ENCODE peak calls at places on chromosome 7, in ten cellular contexts. One of them, this sample, is unnamed.

GRCh38 chr7:128188396-128189230 is 52.5 kb upstream of the LEP start:
- DNase-seq in CD8-positive, alpha-beta T cell: no peak
- DNase-seq in osteocyte: no peak
- DNase-seq in glutamatergic neuron: no peak
- DNase-seq in colonic mucosa: no peak
- DNase-seq in GM13976: no peak
- DNase-seq in AG04450: no peak
- DNase-seq in cardiac muscle cell: no peak
- DNase-seq in choroid plexus epithelial cell: no peak
- DNase-seq in RWPE2: peak
- DNase-seq in this sample: no peak

GRCh38 chr7:12771378-12771877 is 84.0 kb downstream of the ARL4A start:
- DNase-seq in CD8-positive, alpha-beta T cell: no peak
- DNase-seq in osteocyte: no peak
- DNase-seq in glutamatergic neuron: peak
- DNase-seq in colonic mucosa: peak
- DNase-seq in GM13976: no peak
- DNase-seq in AG04450: no peak
- DNase-seq in cardiac muscle cell: peak
- DNase-seq in choroid plexus epithelial cell: peak
- DNase-seq in RWPE2: no peak
- DNase-seq in this sample: no peak

GRCh38 chr7:55733584-55733983 is 129.0 kb downstream of the SEPTIN14 start:
- DNase-seq in CD8-positive, alpha-beta T cell: no peak
- DNase-seq in osteocyte: no peak
- DNase-seq in glutamatergic neuron: no peak
- DNase-seq in colonic mucosa: no peak
- DNase-seq in GM13976: no peak
- DNase-seq in AG04450: no peak
- DNase-seq in cardiac muscle cell: peak
- DNase-seq in choroid plexus epithelial cell: peak
- DNase-seq in RWPE2: no peak
- DNase-seq in this sample: no peak

GRCh38 chr7:88111136-88111748 is 108.6 kb downstream of the SRI start:
- DNase-seq in CD8-positive, alpha-beta T cell: no peak
- DNase-seq in osteocyte: no peak
- DNase-seq in glutamatergic neuron: no peak
- DNase-seq in colonic mucosa: no peak
- DNase-seq in GM13976: peak
- DNase-seq in AG04450: no peak
- DNase-seq in cardiac muscle cell: peak
- DNase-seq in choroid plexus epithelial cell: peak
- DNase-seq in RWPE2: no peak
- DNase-seq in this sample: peak

GRCh38 chr7:77794000-77794399 is 4.2 kb downstream of the TMEM60 start:
- DNase-seq in CD8-positive, alpha-beta T cell: no peak
- DNase-seq in osteocyte: no peak
- DNase-seq in glutamatergic neuron: no peak
- DNase-seq in colonic mucosa: no peak
- DNase-seq in GM13976: no peak
- DNase-seq in AG04450: no peak
- DNase-seq in cardiac muscle cell: no peak
- DNase-seq in choroid plexus epithelial cell: no peak
- DNase-seq in RWPE2: no peak
- DNase-seq in this sample: no peak

GRCh38 chr7:19560111-19560883 is 148.5 kb downstream of the POLR1F start:
- DNase-seq in CD8-positive, alpha-beta T cell: no peak
- DNase-seq in osteocyte: no peak
- DNase-seq in glutamatergic neuron: no peak
- DNase-seq in colonic mucosa: no peak
- DNase-seq in GM13976: no peak
- DNase-seq in AG04450: no peak
- DNase-seq in cardiac muscle cell: peak
- DNase-seq in choroid plexus epithelial cell: peak
- DNase-seq in RWPE2: no peak
- DNase-seq in this sample: no peak

GRCh38 chr7:18906901-18907300 is 210.5 kb downstream of the TWIST1 start:
- DNase-seq in CD8-positive, alpha-beta T cell: no peak
- DNase-seq in osteocyte: no peak
- DNase-seq in glutamatergic neuron: no peak
- DNase-seq in colonic mucosa: no peak
- DNase-seq in GM13976: no peak
- DNase-seq in AG04450: no peak
- DNase-seq in cardiac muscle cell: no peak
- DNase-seq in choroid plexus epithelial cell: peak
- DNase-seq in RWPE2: no peak
- DNase-seq in this sample: no peak

GRCh38 chr7:23105086-23105643 is 420 bp upstream of the KLHL7 start:
- DNase-seq in CD8-positive, alpha-beta T cell: no peak
- DNase-seq in osteocyte: no peak
- DNase-seq in glutamatergic neuron: no peak
- DNase-seq in colonic mucosa: no peak
- DNase-seq in GM13976: peak
- DNase-seq in AG04450: no peak
- DNase-seq in cardiac muscle cell: no peak
- DNase-seq in choroid plexus epithelial cell: peak
- DNase-seq in RWPE2: no peak
- DNase-seq in this sample: peak

GRCh38 chr7:133573554-133574265 is 320.8 kb downstream of the EXOC4 start:
- DNase-seq in CD8-positive, alpha-beta T cell: no peak
- DNase-seq in osteocyte: no peak
- DNase-seq in glutamatergic neuron: no peak
- DNase-seq in colonic mucosa: no peak
- DNase-seq in GM13976: no peak
- DNase-seq in AG04450: no peak
- DNase-seq in cardiac muscle cell: no peak
- DNase-seq in choroid plexus epithelial cell: no peak
- DNase-seq in RWPE2: no peak
- DNase-seq in this sample: no peak

GRCh38 chr7:137241655-137242054 is 101.9 kb downstream of the PTN start:
- DNase-seq in CD8-positive, alpha-beta T cell: no peak
- DNase-seq in osteocyte: no peak
- DNase-seq in glutamatergic neuron: no peak
- DNase-seq in colonic mucosa: no peak
- DNase-seq in GM13976: no peak
- DNase-seq in AG04450: no peak
- DNase-seq in cardiac muscle cell: no peak
- DNase-seq in choroid plexus epithelial cell: no peak
- DNase-seq in RWPE2: no peak
- DNase-seq in this sample: no peak

GRCh38 chr7:37117261-37117660 is 331.4 kb downstream of the ELMO1 start:
- DNase-seq in CD8-positive, alpha-beta T cell: no peak
- DNase-seq in osteocyte: no peak
- DNase-seq in glutamatergic neuron: no peak
- DNase-seq in colonic mucosa: no peak
- DNase-seq in GM13976: no peak
- DNase-seq in AG04450: no peak
- DNase-seq in cardiac muscle cell: no peak
- DNase-seq in choroid plexus epithelial cell: no peak
- DNase-seq in RWPE2: no peak
- DNase-seq in this sample: no peak

GRCh38 chr7:40297741-40298311 is 163.0 kb downstream of the SUGCT start:
- DNase-seq in CD8-positive, alpha-beta T cell: no peak
- DNase-seq in osteocyte: no peak
- DNase-seq in glutamatergic neuron: no peak
- DNase-seq in colonic mucosa: no peak
- DNase-seq in GM13976: no peak
- DNase-seq in AG04450: no peak
- DNase-seq in cardiac muscle cell: peak
- DNase-seq in choroid plexus epithelial cell: peak
- DNase-seq in RWPE2: no peak
- DNase-seq in this sample: no peak

GRCh38 chr7:108497082-108497725 is 28.7 kb downstream of the PNPLA8 start:
- DNase-seq in CD8-positive, alpha-beta T cell: peak
- DNase-seq in osteocyte: no peak
- DNase-seq in glutamatergic neuron: peak
- DNase-seq in colonic mucosa: peak
- DNase-seq in GM13976: peak
- DNase-seq in AG04450: peak
- DNase-seq in cardiac muscle cell: peak
- DNase-seq in choroid plexus epithelial cell: peak
- DNase-seq in RWPE2: no peak
- DNase-seq in this sample: peak

GRCh38 chr7:6443372-6443941 is 4.3 kb downstream of the DAGLB start:
- DNase-seq in CD8-positive, alpha-beta T cell: no peak
- DNase-seq in osteocyte: no peak
- DNase-seq in glutamatergic neuron: no peak
- DNase-seq in colonic mucosa: no peak
- DNase-seq in GM13976: no peak
- DNase-seq in AG04450: peak
- DNase-seq in cardiac muscle cell: peak
- DNase-seq in choroid plexus epithelial cell: peak
- DNase-seq in RWPE2: no peak
- DNase-seq in this sample: no peak

GRCh38 chr7:142873281-142873784 is 12.2 kb downstream of the TRPV6 start:
- DNase-seq in CD8-positive, alpha-beta T cell: no peak
- DNase-seq in osteocyte: peak
- DNase-seq in glutamatergic neuron: no peak
- DNase-seq in colonic mucosa: no peak
- DNase-seq in GM13976: peak
- DNase-seq in AG04450: no peak
- DNase-seq in cardiac muscle cell: peak
- DNase-seq in choroid plexus epithelial cell: peak
- DNase-seq in RWPE2: no peak
- DNase-seq in this sample: peak

DNA sequence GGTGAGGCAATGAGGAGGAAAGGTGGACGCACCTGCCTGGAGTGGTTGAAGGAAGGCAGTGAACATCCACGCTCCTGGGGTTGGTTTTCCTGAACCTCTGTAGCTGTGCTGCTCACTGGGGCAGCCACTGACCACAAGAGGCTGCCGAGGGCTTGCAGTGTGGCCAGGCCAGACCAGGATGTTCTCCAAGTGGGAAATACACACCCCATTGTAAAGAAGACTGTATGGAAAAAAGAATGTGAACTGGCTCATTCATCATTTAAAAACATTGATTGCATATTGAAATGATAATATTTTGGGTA is 107.6 kb downstream of the SNX10 start:
- DNase-seq in CD8-positive, alpha-beta T cell: no peak
- DNase-seq in osteocyte: no peak
- DNase-seq in glutamatergic neuron: peak
- DNase-seq in colonic mucosa: no peak
- DNase-seq in GM13976: no peak
- DNase-seq in AG04450: no peak
- DNase-seq in cardiac muscle cell: no peak
- DNase-seq in choroid plexus epithelial cell: no peak
- DNase-seq in RWPE2: no peak
- DNase-seq in this sample: no peak
- TF ChIP-seq CTCF in CD8-positive, alpha-beta T cell: no peak
- TF ChIP-seq CTCF in osteocyte: no peak
- TF ChIP-seq CTCF in glutamatergic neuron: no peak
- TF ChIP-seq CTCF in colonic mucosa: peak
- TF ChIP-seq CTCF in GM13976: no peak
- TF ChIP-seq CTCF in AG04450: no peak
- TF ChIP-seq CTCF in cardiac muscle cell: peak
- TF ChIP-seq CTCF in choroid plexus epithelial cell: peak
- TF ChIP-seq CTCF in RWPE2: peak
- TF ChIP-seq CTCF in this sample: no peak

GRCh38 chr7:75033826-75034225 is 39.8 kb downstream of the RCC1L start:
- DNase-seq in CD8-positive, alpha-beta T cell: no peak
- DNase-seq in osteocyte: no peak
- DNase-seq in glutamatergic neuron: no peak
- DNase-seq in colonic mucosa: no peak
- DNase-seq in GM13976: no peak
- DNase-seq in AG04450: no peak
- DNase-seq in cardiac muscle cell: no peak
- DNase-seq in choroid plexus epithelial cell: no peak
- DNase-seq in RWPE2: no peak
- DNase-seq in this sample: no peak

GRCh38 chr7:75038508-75038907 is 35.1 kb downstream of the RCC1L start:
- DNase-seq in CD8-positive, alpha-beta T cell: no peak
- DNase-seq in osteocyte: no peak
- DNase-seq in glutamatergic neuron: no peak
- DNase-seq in colonic mucosa: no peak
- DNase-seq in GM13976: no peak
- DNase-seq in AG04450: no peak
- DNase-seq in cardiac muscle cell: no peak
- DNase-seq in choroid plexus epithelial cell: no peak
- DNase-seq in RWPE2: no peak
- DNase-seq in this sample: no peak

GRCh38 chr7:75028299-75028698 is 45.3 kb downstream of the RCC1L start:
- DNase-seq in CD8-positive, alpha-beta T cell: no peak
- DNase-seq in osteocyte: no peak
- DNase-seq in glutamatergic neuron: no peak
- DNase-seq in colonic mucosa: no peak
- DNase-seq in GM13976: no peak
- DNase-seq in AG04450: no peak
- DNase-seq in cardiac muscle cell: no peak
- DNase-seq in choroid plexus epithelial cell: no peak
- DNase-seq in RWPE2: no peak
- DNase-seq in this sample: no peak

DNA sequence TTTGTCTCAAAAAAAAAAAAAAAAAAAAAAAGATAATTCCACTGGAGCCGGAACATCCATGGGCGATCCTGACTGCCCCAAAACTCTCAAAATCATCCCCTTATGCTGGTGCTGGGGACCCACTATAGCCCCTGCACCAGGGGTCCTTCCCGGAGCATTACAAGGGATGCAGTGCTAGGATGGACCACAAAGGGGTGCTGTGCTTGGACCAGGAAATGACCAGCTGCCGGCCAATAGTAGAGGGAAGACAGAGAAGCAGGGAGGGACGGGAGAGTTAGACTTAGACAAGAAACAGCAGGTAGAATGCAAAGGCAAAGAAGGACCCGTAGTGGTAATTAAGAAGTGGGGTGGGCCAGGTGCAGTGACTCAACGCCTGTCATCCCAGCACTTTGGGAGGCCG is 40.5 kb downstream of the RCC1L start:
- DNase-seq in CD8-positive, alpha-beta T cell: no peak
- DNase-seq in osteocyte: no peak
- DNase-seq in glutamatergic neuron: no peak
- DNase-seq in colonic mucosa: no peak
- DNase-seq in GM13976: no peak
- DNase-seq in AG04450: no peak
- DNase-seq in cardiac muscle cell: peak
- DNase-seq in choroid plexus epithelial cell: no peak
- DNase-seq in RWPE2: no peak
- DNase-seq in this sample: no peak
- TF ChIP-seq CTCF in CD8-positive, alpha-beta T cell: no peak
- TF ChIP-seq CTCF in osteocyte: peak
- TF ChIP-seq CTCF in glutamatergic neuron: no peak
- TF ChIP-seq CTCF in colonic mucosa: no peak
- TF ChIP-seq CTCF in GM13976: no peak
- TF ChIP-seq CTCF in AG04450: peak
- TF ChIP-seq CTCF in cardiac muscle cell: peak
- TF ChIP-seq CTCF in choroid plexus epithelial cell: peak
- TF ChIP-seq CTCF in RWPE2: no peak
- TF ChIP-seq CTCF in this sample: no peak

GRCh38 chr7:92797693-92798092 is 38.7 kb downstream of the CDK6 start:
- DNase-seq in CD8-positive, alpha-beta T cell: no peak
- DNase-seq in osteocyte: no peak
- DNase-seq in glutamatergic neuron: no peak
- DNase-seq in colonic mucosa: no peak
- DNase-seq in GM13976: no peak
- DNase-seq in AG04450: no peak
- DNase-seq in cardiac muscle cell: peak
- DNase-seq in choroid plexus epithelial cell: peak
- DNase-seq in RWPE2: no peak
- DNase-seq in this sample: peak
- TF ChIP-seq CTCF in CD8-positive, alpha-beta T cell: no peak
- TF ChIP-seq CTCF in osteocyte: no peak
- TF ChIP-seq CTCF in glutamatergic neuron: no peak
- TF ChIP-seq CTCF in colonic mucosa: no peak
- TF ChIP-seq CTCF in GM13976: no peak
- TF ChIP-seq CTCF in AG04450: no peak
- TF ChIP-seq CTCF in cardiac muscle cell: no peak
- TF ChIP-seq CTCF in choroid plexus epithelial cell: no peak
- TF ChIP-seq CTCF in RWPE2: no peak
- TF ChIP-seq CTCF in this sample: no peak

GRCh38 chr7:121337398-121337797 is 8.6 kb downstream of the WNT16 start:
- DNase-seq in CD8-positive, alpha-beta T cell: no peak
- DNase-seq in osteocyte: no peak
- DNase-seq in glutamatergic neuron: no peak
- DNase-seq in colonic mucosa: no peak
- DNase-seq in GM13976: no peak
- DNase-seq in AG04450: no peak
- DNase-seq in cardiac muscle cell: peak
- DNase-seq in choroid plexus epithelial cell: peak
- DNase-seq in RWPE2: no peak
- DNase-seq in this sample: no peak
- TF ChIP-seq CTCF in CD8-positive, alpha-beta T cell: no peak
- TF ChIP-seq CTCF in osteocyte: peak
- TF ChIP-seq CTCF in glutamatergic neuron: no peak
- TF ChIP-seq CTCF in colonic mucosa: no peak
- TF ChIP-seq CTCF in GM13976: peak
- TF ChIP-seq CTCF in AG04450: no peak
- TF ChIP-seq CTCF in cardiac muscle cell: peak
- TF ChIP-seq CTCF in choroid plexus epithelial cell: peak
- TF ChIP-seq CTCF in RWPE2: peak
- TF ChIP-seq CTCF in this sample: peak